ENCODE peak calls at places on chromosomes 5 and 9, in ten cellular contexts. M, T, K, A, Q, G, X, H, S and V are unnamed samples. For H3K27me3 and H3K36me3, the result is how much of the 10 kb centered on the place peaks cover.

GRCh38 chr9:109448223-109448622 is 49.9 kb downstream of the PTPN3 start:
- DNase-seq in M (no peak), T (no peak), K (no peak), A (peak), Q (no peak), G (peak), X (no peak), H (no peak), S (no peak), V (peak)

GRCh38 chr5:139105621-139106071 is 92.5 kb downstream of the SIL1 start:
- DNase-seq in M (no peak), T (no peak), K (peak), A (no peak), Q (no peak), G (no peak), X (no peak), H (no peak), S (no peak), V (no peak)

GRCh38 chr5:78576376-78576775 is 72.2 kb downstream of the LHFPL2 start:
- DNase-seq in M (no peak), T (no peak), K (no peak), A (no peak), Q (no peak), G (no peak), X (no peak), H (no peak), S (no peak), V (no peak)

GRCh38 chr5:149887622-149888183 is 56.9 kb downstream of the PDE6A start:
- DNase-seq in M (peak), T (no peak), K (peak), A (peak), Q (no peak), G (peak), X (peak), H (no peak), S (no peak), V (no peak)

GRCh38 chr5:96259211-96259772 is 173.8 kb downstream of the PCSK1 start:
- DNase-seq in M (no peak), T (no peak), K (no peak), A (peak), Q (no peak), G (peak), X (peak), H (no peak), S (no peak), V (peak)

GRCh38 chr9:93591301-93591700 is 14.9 kb downstream of the PHF2 start:
- DNase-seq in M (no peak), T (no peak), K (no peak), A (no peak), Q (no peak), G (no peak), X (no peak), H (peak), S (no peak), V (no peak)

GRCh38 chr5:173479711-173480110 is 136.7 kb downstream of the BOD1 start:
- DNase-seq in M (no peak), T (no peak), K (no peak), A (peak), Q (no peak), G (no peak), X (no peak), H (no peak), S (no peak), V (no peak)

GRCh38 chr9:86369810-86370209 is 15.6 kb upstream of the TUT7 start:
- DNase-seq in M (no peak), T (no peak), K (no peak), A (peak), Q (no peak), G (peak), X (no peak), H (no peak), S (no peak), V (no peak)

GRCh38 chr5:135944967-135945560 is 9.7 kb downstream of the LECT2 start:
- DNase-seq in M (peak), T (no peak), K (peak), A (peak), Q (peak), G (peak), X (peak), H (no peak), S (peak), V (peak)

GRCh38 chr5:109299557-109299956 is 110.2 kb downstream of the PJA2 start:
- DNase-seq in M (no peak), T (no peak), K (no peak), A (no peak), Q (no peak), G (no peak), X (no peak), H (no peak), S (no peak), V (no peak)

GRCh38 chr9:86975086-86975485 is 27.8 kb upstream of the GAS1 start:
- DNase-seq in M (no peak), T (no peak), K (no peak), A (no peak), Q (no peak), G (no peak), X (no peak), H (no peak), S (no peak), V (no peak)

GRCh38 chr5:78569441-78569840 is 79.1 kb downstream of the LHFPL2 start:
- DNase-seq in M (peak), T (peak), K (peak), A (peak), Q (peak), G (no peak), X (peak), H (no peak), S (peak), V (peak)

GRCh38 chr5:27516437-27516836 is 478.1 kb upstream of the CDH9 start:
- DNase-seq in M (no peak), T (no peak), K (no peak), A (no peak), Q (no peak), G (peak), X (no peak), H (no peak), S (no peak), V (no peak)

GRCh38 chr5:168362097-168362885 is 70.8 kb downstream of the WWC1 start:
- DNase-seq in M (no peak), T (no peak), K (no peak), A (no peak), Q (no peak), G (no peak), X (no peak), H (no peak), S (no peak), V (no peak)

GRCh38 chr5:14842117-14842516 is 29.5 kb downstream of the ANKH start:
- DNase-seq in M (no peak), T (no peak), K (no peak), A (no peak), Q (no peak), G (no peak), X (no peak), H (no peak), S (no peak), V (no peak)

GRCh38 chr5:122929001-122929400 is 83.6 kb downstream of the SNX24 start:
- DNase-seq in M (no peak), T (no peak), K (no peak), A (no peak), Q (no peak), G (no peak), X (no peak), H (no peak), S (no peak), V (no peak)

GRCh38 chr5:96844476-96844990 is 31.8 kb upstream of the ERAP2 start:
- DNase-seq in M (no peak), T (no peak), K (no peak), A (no peak), Q (no peak), G (peak), X (no peak), H (no peak), S (no peak), V (no peak)

GRCh38 chr5:68631884-68632283 is 416.3 kb downstream of the PIK3R1 start:
- DNase-seq in M (no peak), T (no peak), K (no peak), A (no peak), Q (no peak), G (no peak), X (no peak), H (no peak), S (no peak), V (no peak)

GRCh38 chr9:2691212-2691611 is 26.1 kb upstream of the KCNV2 start:
- DNase-seq in M (no peak), T (no peak), K (no peak), A (no peak), Q (no peak), G (no peak), X (no peak), H (no peak), S (no peak), V (peak)

GRCh38 chr9:29958469-29958868 is 2385.2 kb upstream of the C9orf72 start:
- DNase-seq in M (no peak), T (no peak), K (no peak), A (no peak), Q (no peak), G (no peak), X (no peak), H (no peak), S (no peak), V (no peak)

GRCh38 chr9:116566677-116567488 is 120.2 kb upstream of the TRIM32 start:
- DNase-seq in M (no peak), T (peak), K (peak), A (peak), Q (no peak), G (no peak), X (no peak), H (no peak), S (no peak), V (peak)

GRCh38 chr9:116027511-116027910 is 126.1 kb upstream of the PAPPA start:
- DNase-seq in M (no peak), T (no peak), K (no peak), A (peak), Q (no peak), G (peak), X (no peak), H (no peak), S (no peak), V (peak)

GRCh38 chr5:142888469-142889085 is 118.4 kb downstream of the ARHGAP26 start:
- DNase-seq in M (peak), T (no peak), K (peak), A (no peak), Q (no peak), G (no peak), X (peak), H (no peak), S (no peak), V (peak)

GRCh38 chr5:179227196-179227577 is 118.1 kb downstream of the ADAMTS2 start:
- DNase-seq in M (peak), T (no peak), K (no peak), A (no peak), Q (no peak), G (no peak), X (no peak), H (no peak), S (no peak), V (no peak)

GRCh38 chr5:55450050-55450765 is 84.6 kb downstream of the PLPP1 start:
- DNase-seq in M (no peak), T (no peak), K (no peak), A (peak), Q (no peak), G (peak), X (no peak), H (no peak), S (no peak), V (peak)

GRCh38 chr5:180670586-180671359 is 21.4 kb upstream of the FLT4 start:
- DNase-seq in M (peak), T (peak), K (peak), A (peak), Q (peak), G (peak), X (peak), H (peak), S (peak), V (peak)

GRCh38 chr9:136725612-136726011 is 13.2 kb downstream of the DIPK1B start:
- DNase-seq in M (no peak), T (no peak), K (no peak), A (peak), Q (no peak), G (peak), X (no peak), H (no peak), S (no peak), V (peak)

GRCh38 chr9:16704489-16705111 is 165.9 kb downstream of the BNC2 start:
- DNase-seq in M (peak), T (no peak), K (peak), A (no peak), Q (peak), G (peak), X (peak), H (no peak), S (peak), V (no peak)

GRCh38 chr9:70101265-70101664 is 57.6 kb downstream of the MAMDC2 start:
- DNase-seq in M (no peak), T (no peak), K (no peak), A (peak), Q (no peak), G (peak), X (no peak), H (no peak), S (no peak), V (peak)

DNA sequence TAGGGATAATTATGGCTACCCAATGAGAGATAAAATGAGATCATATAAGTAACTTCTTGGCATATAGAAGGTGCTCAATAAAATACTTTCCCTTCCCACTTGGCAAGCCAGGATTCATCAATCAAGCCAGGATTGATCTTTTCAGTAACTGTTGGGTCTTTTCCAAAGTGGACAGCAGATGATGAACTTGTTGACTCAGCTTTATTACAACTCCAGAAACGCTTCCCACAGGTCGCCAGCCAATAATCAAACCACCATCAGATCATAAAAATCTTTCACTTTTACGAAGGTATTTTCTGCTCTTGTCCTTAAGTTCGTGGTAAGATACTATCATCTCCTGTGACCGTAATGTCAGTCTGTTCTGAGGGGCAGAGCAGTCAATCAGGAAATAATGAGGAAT is 39.8 kb upstream of the WHRN start:
- DNase-seq in M (no peak), T (no peak), K (no peak), A (no peak), Q (no peak), G (no peak), X (no peak), H (no peak), S (no peak), V (no peak)
- H3K27me3 ChIP-seq in M (under half), T (under half), K (under half), A (under half), Q (under half), G (under half), X (under half), H (under half), S (under half), V (under half)

DNA sequence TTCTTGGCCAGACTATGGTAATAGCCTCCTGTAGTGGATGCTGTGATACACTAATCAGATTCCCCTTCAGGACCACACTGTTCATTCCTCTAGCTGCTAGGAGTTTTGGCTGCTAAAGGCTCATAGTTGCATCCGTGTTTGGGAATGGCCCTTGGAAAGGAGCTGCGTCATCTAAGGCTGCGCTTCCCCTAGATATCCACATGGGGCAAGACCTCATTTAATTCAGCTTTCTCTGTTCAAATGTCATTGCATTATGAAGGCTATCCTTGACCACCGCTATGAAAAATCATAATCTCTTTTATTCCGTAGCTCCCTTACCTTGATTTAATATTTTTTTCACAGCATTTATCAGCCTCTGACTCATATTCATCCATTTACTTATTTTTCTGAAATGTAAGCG is 258.3 kb upstream of the NR4A3 start:
- DNase-seq in M (peak), T (no peak), K (no peak), A (no peak), Q (no peak), G (no peak), X (no peak), H (no peak), S (no peak), V (no peak)
- TF ChIP-seq CTCF in M (peak), T (no peak), K (no peak), A (no peak), Q (no peak), G (no peak), X (no peak), H (no peak), S (no peak), V (no peak)

DNA sequence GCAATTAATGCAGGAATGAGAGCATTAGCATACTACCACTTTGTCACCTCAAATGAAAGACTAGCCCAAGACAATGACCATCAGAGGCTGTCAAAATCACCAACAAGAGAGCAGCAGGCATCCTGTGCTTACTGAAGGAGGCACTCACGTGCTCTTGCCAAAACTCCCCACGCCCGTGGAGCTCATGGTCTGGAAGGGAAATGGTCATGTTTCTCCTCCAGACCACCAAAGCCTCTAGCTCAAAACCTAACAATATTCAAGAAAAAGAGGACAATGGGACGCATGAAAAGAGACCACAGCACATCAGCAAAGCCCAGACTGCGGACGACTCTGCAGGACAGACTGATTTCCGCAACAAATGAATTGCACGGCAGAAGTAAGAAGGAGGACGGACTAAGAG is 12.8 kb downstream of the AKNA start:
- DNase-seq in M (no peak), T (no peak), K (no peak), A (no peak), Q (no peak), G (no peak), X (no peak), H (no peak), S (no peak), V (no peak)
- H3K36me3 ChIP-seq in M (under half), T (under half), K (under half), A (under half), Q (under half), G (under half), X (under half), H (under half), S (under half), V (under half)

GRCh38 chr5:113510836-113511451 is 2.5 kb upstream of the YTHDC2 start:
- DNase-seq in M (no peak), T (no peak), K (peak), A (no peak), Q (no peak), G (peak), X (no peak), H (no peak), S (no peak), V (peak)

GRCh38 chr5:113508756-113509155 is 4.7 kb upstream of the YTHDC2 start:
- DNase-seq in M (no peak), T (no peak), K (no peak), A (peak), Q (no peak), G (peak), X (no peak), H (no peak), S (no peak), V (peak)

GRCh38 chr5:113503146-113503545 is 10.3 kb upstream of the YTHDC2 start:
- DNase-seq in M (no peak), T (no peak), K (no peak), A (no peak), Q (no peak), G (no peak), X (no peak), H (no peak), S (no peak), V (no peak)

GRCh38 chr5:113505181-113505580 is 8.3 kb upstream of the YTHDC2 start:
- DNase-seq in M (no peak), T (no peak), K (no peak), A (peak), Q (no peak), G (peak), X (no peak), H (no peak), S (no peak), V (peak)

DNA sequence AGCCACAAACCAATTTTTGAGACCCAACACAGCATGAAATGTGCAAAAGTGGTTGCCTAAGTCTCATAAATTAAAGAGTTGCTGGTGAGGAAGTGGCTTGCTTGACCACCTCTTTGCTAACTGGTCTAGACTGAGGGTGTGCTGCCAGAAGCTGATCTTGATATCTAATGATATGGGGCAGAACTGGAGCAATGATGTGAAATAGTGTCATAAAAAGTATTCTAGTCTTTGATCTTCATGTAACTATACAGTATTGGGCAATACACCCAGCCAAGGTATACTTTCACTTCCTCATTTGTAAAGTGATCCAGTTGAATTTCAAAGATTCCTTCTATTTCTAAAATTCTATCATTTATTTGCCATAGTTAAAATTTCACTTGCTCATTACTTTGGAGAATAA is 5.9 kb upstream of the YTHDC2 start:
- DNase-seq in M (no peak), T (no peak), K (no peak), A (no peak), Q (no peak), G (no peak), X (no peak), H (no peak), S (no peak), V (no peak)
- H3K27me3 ChIP-seq in M (under half), T (under half), K (under half), A (under half), Q (under half), G (under half), X (under half), H (under half), S (under half), V (under half)

GRCh38 chr9:80976417-80976816 is 712.9 kb downstream of the TLE1 start:
- DNase-seq in M (no peak), T (no peak), K (no peak), A (no peak), Q (no peak), G (no peak), X (no peak), H (no peak), S (no peak), V (no peak)
- TF ChIP-seq CTCF in M (no peak), T (no peak), K (no peak), A (no peak), Q (no peak), G (no peak), X (no peak), H (no peak), S (no peak), V (no peak)

DNA sequence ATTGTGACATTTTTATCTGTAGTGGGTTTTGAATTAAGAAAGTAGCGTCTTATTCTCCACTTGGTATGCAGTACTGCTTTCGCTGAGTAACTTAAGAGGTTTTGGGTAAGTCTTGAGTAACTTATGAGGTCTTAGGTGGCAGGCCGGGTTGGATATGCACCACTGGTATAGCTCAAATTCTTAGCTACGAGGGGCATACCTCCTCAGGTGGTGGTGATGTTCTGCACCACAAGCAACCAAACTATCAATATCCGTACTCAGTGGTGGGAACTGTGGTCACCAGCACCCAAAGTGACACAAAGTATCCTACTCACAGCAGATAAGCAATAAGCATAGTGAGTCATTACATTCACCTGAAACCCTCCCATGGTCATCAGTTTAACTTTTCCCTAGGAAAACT is 13.7 kb downstream of the SMC2 start:
- DNase-seq in M (no peak), T (no peak), K (no peak), A (no peak), Q (no peak), G (no peak), X (no peak), H (no peak), S (no peak), V (no peak)
- H3K36me3 ChIP-seq in M (under half), T (under half), K (under half), A (under half), Q (under half), G (under half), X (under half), H (under half), S (half or more), V (under half)

GRCh38 chr9:1008256-1008655 is 31.8 kb downstream of the DMRT3 start:
- DNase-seq in M (no peak), T (no peak), K (no peak), A (no peak), Q (no peak), G (no peak), X (no peak), H (no peak), S (no peak), V (peak)

GRCh38 chr9:1005043-1005667 is 28.7 kb downstream of the DMRT3 start:
- DNase-seq in M (peak), T (no peak), K (peak), A (peak), Q (no peak), G (peak), X (peak), H (no peak), S (no peak), V (peak)

GRCh38 chr9:1007312-1007711 is 30.9 kb downstream of the DMRT3 start:
- DNase-seq in M (no peak), T (no peak), K (no peak), A (no peak), Q (no peak), G (no peak), X (no peak), H (no peak), S (no peak), V (no peak)

GRCh38 chr9:1001838-1002237 is 25.4 kb downstream of the DMRT3 start:
- DNase-seq in M (no peak), T (no peak), K (no peak), A (no peak), Q (no peak), G (no peak), X (no peak), H (no peak), S (no peak), V (peak)

GRCh38 chr9:1002678-1003077 is 26.2 kb downstream of the DMRT3 start:
- DNase-seq in M (no peak), T (no peak), K (no peak), A (no peak), Q (no peak), G (no peak), X (no peak), H (no peak), S (no peak), V (no peak)
- H3K27me3 ChIP-seq in M (under half), T (under half), K (under half), A (under half), Q (under half), G (under half), X (under half), H (under half), S (under half), V (under half)